ENCODE peak calls at places on chromosomes 13 and 19, in six cellular contexts. One of them, this sample, is unnamed. For H3K9me3, the result is how much of the 10 kb centered on the place peaks cover.

GRCh38 chr13:23020246-23020843 is 160.4 kb upstream of the SGCG start:
- DNase-seq in upper lobe of left lung: peak
- DNase-seq in breast epithelium: no peak
- DNase-seq in CD4-positive, alpha-beta T cell: peak
- DNase-seq in Peyer's patch: peak
- DNase-seq in psoas muscle: no peak
- DNase-seq in this sample: no peak

GRCh38 chr13:113078895-113079720 is 26.5 kb upstream of the F7 start:
- DNase-seq in CD4-positive, alpha-beta T cell: no peak
- DNase-seq in psoas muscle: no peak
- DNase-seq in upper lobe of left lung: no peak
- DNase-seq in breast epithelium: no peak
- DNase-seq in Peyer's patch: no peak
- DNase-seq in this sample: peak

GRCh38 chr19:46299004-46299509 is 2.2 kb downstream of the HIF3A start:
- DNase-seq in Peyer's patch: peak
- DNase-seq in CD4-positive, alpha-beta T cell: no peak
- DNase-seq in breast epithelium: peak
- DNase-seq in psoas muscle: peak
- DNase-seq in upper lobe of left lung: peak
- DNase-seq in this sample: peak

GRCh38 chr13:61128850-61129645 is 286.6 kb downstream of the PCDH20 start:
- DNase-seq in upper lobe of left lung: no peak
- DNase-seq in Peyer's patch: no peak
- DNase-seq in CD4-positive, alpha-beta T cell: no peak
- DNase-seq in psoas muscle: no peak
- DNase-seq in breast epithelium: no peak
- DNase-seq in this sample: no peak

GRCh38 chr13:30619731-30620130 is 2.0 kb downstream of the USPL1 start:
- DNase-seq in upper lobe of left lung: no peak
- DNase-seq in CD4-positive, alpha-beta T cell: no peak
- DNase-seq in psoas muscle: no peak
- DNase-seq in Peyer's patch: no peak
- DNase-seq in breast epithelium: no peak
- DNase-seq in this sample: no peak

GRCh38 chr19:49635530-49636229 is 4.3 kb downstream of the RRAS start:
- DNase-seq in breast epithelium: no peak
- DNase-seq in Peyer's patch: no peak
- DNase-seq in CD4-positive, alpha-beta T cell: no peak
- DNase-seq in psoas muscle: no peak
- DNase-seq in upper lobe of left lung: peak
- DNase-seq in this sample: no peak

GRCh38 chr19:5837768-5838364 is 1.6 kb downstream of the FUT6 start:
- DNase-seq in Peyer's patch: no peak
- DNase-seq in breast epithelium: no peak
- DNase-seq in psoas muscle: no peak
- DNase-seq in upper lobe of left lung: no peak
- DNase-seq in CD4-positive, alpha-beta T cell: no peak
- DNase-seq in this sample: no peak

GRCh38 chr13:49240017-49240416 is 7.7 kb upstream of the CDADC1 start:
- DNase-seq in breast epithelium: no peak
- DNase-seq in CD4-positive, alpha-beta T cell: no peak
- DNase-seq in Peyer's patch: peak
- DNase-seq in psoas muscle: no peak
- DNase-seq in upper lobe of left lung: no peak
- DNase-seq in this sample: no peak

GRCh38 chr19:48637948-48638830 is 1.0 kb upstream of the DBP start:
- DNase-seq in upper lobe of left lung: peak
- DNase-seq in Peyer's patch: peak
- DNase-seq in CD4-positive, alpha-beta T cell: peak
- DNase-seq in breast epithelium: peak
- DNase-seq in psoas muscle: peak
- DNase-seq in this sample: peak

GRCh38 chr19:51297406-51297805 is 14.0 kb upstream of the IGLON5 start:
- DNase-seq in breast epithelium: no peak
- DNase-seq in psoas muscle: no peak
- DNase-seq in CD4-positive, alpha-beta T cell: no peak
- DNase-seq in upper lobe of left lung: no peak
- DNase-seq in Peyer's patch: no peak
- DNase-seq in this sample: no peak

GRCh38 chr19:5891938-5892771 is 11.4 kb downstream of the NDUFA11 start:
- DNase-seq in upper lobe of left lung: peak
- DNase-seq in Peyer's patch: peak
- DNase-seq in breast epithelium: no peak
- DNase-seq in psoas muscle: no peak
- DNase-seq in CD4-positive, alpha-beta T cell: no peak
- DNase-seq in this sample: no peak

GRCh38 chr19:48444933-48445194 is 919 bp upstream of the GRWD1 start:
- DNase-seq in CD4-positive, alpha-beta T cell: no peak
- DNase-seq in breast epithelium: no peak
- DNase-seq in upper lobe of left lung: no peak
- DNase-seq in psoas muscle: no peak
- DNase-seq in Peyer's patch: no peak
- DNase-seq in this sample: no peak

GRCh38 chr13:52454459-52454824 is 836 bp upstream of the CKAP2 start:
- DNase-seq in Peyer's patch: peak
- DNase-seq in CD4-positive, alpha-beta T cell: peak
- DNase-seq in psoas muscle: no peak
- DNase-seq in upper lobe of left lung: peak
- DNase-seq in breast epithelium: no peak
- DNase-seq in this sample: no peak

GRCh38 chr19:6429419-6430221 is 3.9 kb downstream of the SLC25A41 start:
- DNase-seq in CD4-positive, alpha-beta T cell: no peak
- DNase-seq in breast epithelium: no peak
- DNase-seq in upper lobe of left lung: no peak
- DNase-seq in psoas muscle: no peak
- DNase-seq in Peyer's patch: no peak
- DNase-seq in this sample: no peak

GRCh38 chr13:37526710-37527446 is 71.7 kb downstream of the POSTN start:
- DNase-seq in upper lobe of left lung: no peak
- DNase-seq in breast epithelium: no peak
- DNase-seq in psoas muscle: no peak
- DNase-seq in CD4-positive, alpha-beta T cell: no peak
- DNase-seq in Peyer's patch: no peak
- DNase-seq in this sample: no peak

GRCh38 chr13:33016414-33017409 is at the start of gene KL:
- DNase-seq in psoas muscle: peak
- DNase-seq in Peyer's patch: no peak
- DNase-seq in upper lobe of left lung: peak
- DNase-seq in CD4-positive, alpha-beta T cell: no peak
- DNase-seq in breast epithelium: no peak
- DNase-seq in this sample: peak

GRCh38 chr13:102845630-102846260 is at the start of gene ERCC5:
- DNase-seq in breast epithelium: peak
- DNase-seq in upper lobe of left lung: peak
- DNase-seq in CD4-positive, alpha-beta T cell: peak
- DNase-seq in Peyer's patch: peak
- DNase-seq in psoas muscle: peak
- DNase-seq in this sample: peak

GRCh38 chr19:40053491-40053890 is 2.5 kb downstream of the ZNF780B start:
- DNase-seq in CD4-positive, alpha-beta T cell: no peak
- DNase-seq in upper lobe of left lung: no peak
- DNase-seq in breast epithelium: no peak
- DNase-seq in psoas muscle: no peak
- DNase-seq in Peyer's patch: no peak
- DNase-seq in this sample: no peak

GRCh38 chr19:40056505-40056904 is 474 bp upstream of the ZNF780B start:
- DNase-seq in Peyer's patch: no peak
- DNase-seq in psoas muscle: no peak
- DNase-seq in upper lobe of left lung: no peak
- DNase-seq in breast epithelium: no peak
- DNase-seq in CD4-positive, alpha-beta T cell: no peak
- DNase-seq in this sample: no peak

GRCh38 chr19:40055832-40056504 is at the start of gene ZNF780B:
- DNase-seq in CD4-positive, alpha-beta T cell: peak
- DNase-seq in upper lobe of left lung: peak
- DNase-seq in psoas muscle: peak
- DNase-seq in Peyer's patch: peak
- DNase-seq in breast epithelium: peak
- DNase-seq in this sample: peak

GRCh38 chr19:40054632-40055031 is 1.4 kb downstream of the ZNF780B start:
- DNase-seq in breast epithelium: no peak
- DNase-seq in CD4-positive, alpha-beta T cell: no peak
- DNase-seq in upper lobe of left lung: no peak
- DNase-seq in psoas muscle: no peak
- DNase-seq in Peyer's patch: no peak
- DNase-seq in this sample: no peak

DNA sequence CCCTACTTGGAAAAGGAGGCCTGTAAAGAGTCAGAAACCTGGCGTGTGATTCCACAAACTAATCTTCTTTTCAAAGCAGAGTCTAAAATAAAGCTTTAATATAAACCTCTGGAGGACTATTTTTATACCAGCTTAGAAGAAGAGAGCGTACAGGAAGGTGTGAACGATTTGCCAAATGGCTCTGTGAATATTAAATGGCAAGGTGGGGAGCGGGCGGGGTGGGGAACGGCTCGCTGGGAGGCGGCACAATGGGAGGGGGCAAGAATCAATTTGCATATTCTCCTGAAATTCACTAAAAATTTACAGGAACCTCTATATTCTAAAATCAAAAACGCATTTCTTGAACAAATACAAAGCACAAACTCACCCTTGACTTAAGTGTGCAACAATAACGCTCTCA is 982 bp downstream of the ZNF780B start:
- DNase-seq in Peyer's patch: no peak
- DNase-seq in psoas muscle: no peak
- DNase-seq in breast epithelium: no peak
- DNase-seq in CD4-positive, alpha-beta T cell: no peak
- DNase-seq in upper lobe of left lung: no peak
- DNase-seq in this sample: no peak
- H3K27ac ChIP-seq in Peyer's patch: no peak
- H3K27ac ChIP-seq in psoas muscle: no peak
- H3K27ac ChIP-seq in breast epithelium: no peak
- H3K27ac ChIP-seq in CD4-positive, alpha-beta T cell: no peak
- H3K27ac ChIP-seq in upper lobe of left lung: no peak
- H3K27ac ChIP-seq in this sample: no peak

GRCh38 chr19:34549833-34550232 is 68.3 kb downstream of the WTIP start:
- DNase-seq in psoas muscle: no peak
- DNase-seq in CD4-positive, alpha-beta T cell: no peak
- DNase-seq in Peyer's patch: no peak
- DNase-seq in upper lobe of left lung: no peak
- DNase-seq in breast epithelium: no peak
- DNase-seq in this sample: no peak

GRCh38 chr19:34559045-34559444 is 77.5 kb downstream of the WTIP start:
- DNase-seq in psoas muscle: no peak
- DNase-seq in CD4-positive, alpha-beta T cell: no peak
- DNase-seq in breast epithelium: no peak
- DNase-seq in upper lobe of left lung: no peak
- DNase-seq in Peyer's patch: no peak
- DNase-seq in this sample: no peak

GRCh38 chr19:34556500-34556899 is 74.9 kb downstream of the WTIP start:
- DNase-seq in breast epithelium: no peak
- DNase-seq in psoas muscle: no peak
- DNase-seq in upper lobe of left lung: no peak
- DNase-seq in Peyer's patch: no peak
- DNase-seq in CD4-positive, alpha-beta T cell: no peak
- DNase-seq in this sample: no peak

GRCh38 chr19:34560229-34560628 is 78.7 kb downstream of the WTIP start:
- DNase-seq in breast epithelium: no peak
- DNase-seq in CD4-positive, alpha-beta T cell: no peak
- DNase-seq in psoas muscle: no peak
- DNase-seq in upper lobe of left lung: no peak
- DNase-seq in Peyer's patch: no peak
- DNase-seq in this sample: no peak

GRCh38 chr19:34555447-34555846 is 73.9 kb downstream of the WTIP start:
- DNase-seq in psoas muscle: no peak
- DNase-seq in upper lobe of left lung: no peak
- DNase-seq in Peyer's patch: no peak
- DNase-seq in CD4-positive, alpha-beta T cell: no peak
- DNase-seq in breast epithelium: no peak
- DNase-seq in this sample: no peak
- TF ChIP-seq CTCF in psoas muscle: peak
- TF ChIP-seq CTCF in upper lobe of left lung: no peak
- TF ChIP-seq CTCF in Peyer's patch: no peak
- TF ChIP-seq CTCF in CD4-positive, alpha-beta T cell: no peak
- TF ChIP-seq CTCF in breast epithelium: no peak
- TF ChIP-seq CTCF in this sample: no peak

GRCh38 chr19:27657271-27658051 is 1555.5 kb downstream of the UQCRFS1 start:
- DNase-seq in breast epithelium: no peak
- DNase-seq in CD4-positive, alpha-beta T cell: no peak
- DNase-seq in psoas muscle: no peak
- DNase-seq in Peyer's patch: no peak
- DNase-seq in upper lobe of left lung: no peak
- DNase-seq in this sample: no peak

GRCh38 chr19:27660428-27660827 is 1552.5 kb downstream of the UQCRFS1 start:
- DNase-seq in CD4-positive, alpha-beta T cell: no peak
- DNase-seq in psoas muscle: no peak
- DNase-seq in Peyer's patch: no peak
- DNase-seq in breast epithelium: no peak
- DNase-seq in upper lobe of left lung: no peak
- DNase-seq in this sample: no peak

GRCh38 chr19:27652796-27653195 is 1560.2 kb downstream of the UQCRFS1 start:
- DNase-seq in psoas muscle: no peak
- DNase-seq in Peyer's patch: no peak
- DNase-seq in upper lobe of left lung: no peak
- DNase-seq in breast epithelium: no peak
- DNase-seq in CD4-positive, alpha-beta T cell: no peak
- DNase-seq in this sample: no peak

GRCh38 chr19:27652281-27652680 is 1560.7 kb downstream of the UQCRFS1 start:
- DNase-seq in Peyer's patch: no peak
- DNase-seq in breast epithelium: no peak
- DNase-seq in upper lobe of left lung: no peak
- DNase-seq in psoas muscle: no peak
- DNase-seq in CD4-positive, alpha-beta T cell: no peak
- DNase-seq in this sample: no peak

DNA sequence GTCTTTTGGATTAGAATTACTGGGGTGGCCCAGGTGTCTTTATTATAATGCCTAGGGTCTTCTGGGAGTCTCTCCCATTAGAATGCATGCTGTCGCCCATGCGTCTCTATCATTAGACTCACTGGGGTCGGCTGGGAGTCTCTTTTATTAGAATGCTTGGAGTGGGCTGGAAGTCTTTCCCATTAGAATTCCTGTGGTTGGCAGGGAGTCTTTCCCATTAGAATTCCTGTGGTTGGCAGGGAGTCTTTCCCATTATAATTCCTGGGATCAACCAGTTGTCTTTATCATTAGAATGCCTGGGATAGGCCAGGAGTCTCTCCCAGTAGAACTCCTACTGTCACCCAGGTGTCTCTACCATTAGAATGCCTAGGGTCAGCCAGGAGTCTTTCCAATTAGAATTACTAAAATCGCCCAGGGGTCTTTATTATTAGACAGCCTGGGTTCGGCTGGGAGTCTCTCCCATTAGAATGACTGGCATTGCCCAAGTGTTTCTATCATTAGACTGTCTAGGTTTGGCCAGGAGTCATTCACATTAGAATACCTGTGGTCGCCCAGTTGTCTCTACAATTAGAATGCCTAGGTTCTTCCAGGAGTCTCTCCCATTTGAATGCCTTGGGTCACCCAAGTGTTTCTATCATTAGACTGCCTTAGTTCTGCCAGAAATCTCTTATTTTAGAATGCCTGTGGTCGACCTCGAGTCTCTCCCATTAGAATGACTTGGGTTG is 1558.5 kb downstream of the UQCRFS1 start:
- DNase-seq in breast epithelium: no peak
- DNase-seq in upper lobe of left lung: no peak
- DNase-seq in CD4-positive, alpha-beta T cell: no peak
- DNase-seq in psoas muscle: no peak
- DNase-seq in Peyer's patch: no peak
- DNase-seq in this sample: no peak
- H3K9me3 ChIP-seq in breast epithelium: under half
- H3K9me3 ChIP-seq in upper lobe of left lung: under half
- H3K9me3 ChIP-seq in CD4-positive, alpha-beta T cell: half or more
- H3K9me3 ChIP-seq in psoas muscle: under half
- H3K9me3 ChIP-seq in Peyer's patch: under half
- H3K9me3 ChIP-seq in this sample: under half

GRCh38 chr19:30559446-30559845 is 187.3 kb downstream of the ZNF536 start:
- DNase-seq in CD4-positive, alpha-beta T cell: no peak
- DNase-seq in upper lobe of left lung: no peak
- DNase-seq in breast epithelium: no peak
- DNase-seq in psoas muscle: no peak
- DNase-seq in Peyer's patch: no peak
- DNase-seq in this sample: no peak
- H3K27ac ChIP-seq in CD4-positive, alpha-beta T cell: no peak
- H3K27ac ChIP-seq in upper lobe of left lung: no peak
- H3K27ac ChIP-seq in breast epithelium: no peak
- H3K27ac ChIP-seq in psoas muscle: no peak
- H3K27ac ChIP-seq in Peyer's patch: no peak
- H3K27ac ChIP-seq in this sample: no peak

This sample was measured in upper lobe of right lung.